ENCODE peak calls at places on chromosomes 7 and 10, in five cellular contexts. T is osteocyte; L is posterior cingulate gyrus; Z is activated CD8-positive, alpha-beta memory T cell treated with anti-CD3 and anti-CD28 coated beads, Interleukin-2, amount 10 ng/mL, durations not matched to agents 7 days and 5 days; D is uterus. U is an unnamed sample.

GRCh38 chr10:63465293-63466167 is at the start of gene JMJD1C:
- DNase-seq in D (peak), Z (peak), L (peak), T (peak), U (no peak)

GRCh38 chr7:27608776-27609495 is 53.7 kb downstream of the HIBADH start:
- DNase-seq in D (no peak), L (no peak), T (no peak), Z (no peak), U (no peak)

GRCh38 chr7:89845952-89846351 is 308.3 kb upstream of the STEAP1 start:
- DNase-seq in T (no peak), D (no peak), L (no peak), Z (no peak), U (no peak)

GRCh38 chr7:66642186-66642585 is 13.5 kb downstream of the KCTD7 start:
- DNase-seq in D (no peak), Z (no peak), T (no peak), L (no peak), U (no peak)

GRCh38 chr7:96778263-96778662 is 68.6 kb upstream of the SEM1 start:
- DNase-seq in Z (no peak), T (no peak), D (no peak), L (no peak), U (no peak)

GRCh38 chr10:71975087-71975890 is 11.1 kb downstream of the CHST3 start:
- DNase-seq in Z (no peak), T (no peak), D (no peak), L (peak), U (no peak)

GRCh38 chr10:86952106-86952505 is 5.3 kb downstream of the MMRN2 start:
- DNase-seq in D (no peak), T (no peak), Z (no peak), L (no peak), U (no peak)

GRCh38 chr10:72925951-72926465 is 28.6 kb downstream of the PLA2G12B start:
- DNase-seq in L (no peak), T (no peak), Z (no peak), D (no peak), U (no peak)

GRCh38 chr7:158056761-158057160 is 530.9 kb downstream of the PTPRN2 start:
- DNase-seq in T (no peak), L (no peak), D (no peak), Z (no peak), U (no peak)

GRCh38 chr7:102272075-102272916 is 14.4 kb upstream of the SH2B2 start:
- DNase-seq in L (peak), T (peak), D (peak), Z (peak), U (no peak)

GRCh38 chr10:124619195-124619594 is 125.0 kb downstream of the FAM53B start:
- DNase-seq in D (no peak), Z (no peak), T (no peak), L (no peak), U (no peak)

GRCh38 chr10:130013938-130014733 is 50.1 kb upstream of the EBF3 start:
- DNase-seq in D (no peak), Z (no peak), T (peak), L (no peak), U (no peak)

GRCh38 chr10:72425133-72425532 is 70.4 kb upstream of the DNAJB12 start:
- DNase-seq in T (no peak), L (no peak), Z (no peak), D (no peak), U (no peak)

GRCh38 chr7:139823855-139824670 is 5.0 kb upstream of the TBXAS1 start:
- DNase-seq in L (no peak), T (no peak), Z (no peak), D (peak), U (no peak)

GRCh38 chr10:129161184-129161583 is 305.9 kb upstream of the MGMT start:
- DNase-seq in Z (no peak), T (no peak), D (no peak), L (no peak), U (no peak)

GRCh38 chr10:49735161-49735560 is 27.0 kb downstream of the OGDHL start:
- DNase-seq in D (no peak), T (no peak), Z (no peak), L (no peak), U (no peak)

GRCh38 chr10:75238182-75239180 is 2.7 kb upstream of the COMTD1 start:
- DNase-seq in D (peak), T (no peak), Z (no peak), L (no peak), U (no peak)

GRCh38 chr7:1512781-1513656 is 8.8 kb upstream of the INTS1 start:
- DNase-seq in Z (no peak), T (peak), D (peak), L (peak), U (no peak)

GRCh38 chr10:49001861-49002675 is 62.4 kb upstream of the LRRC18 start:
- DNase-seq in Z (no peak), T (no peak), D (no peak), L (no peak), U (no peak)

GRCh38 chr7:70133291-70133690 is 535.0 kb downstream of the AUTS2 start:
- DNase-seq in L (no peak), T (no peak), Z (no peak), D (no peak), U (no peak)

GRCh38 chr10:58275908-58276307 is 6.9 kb downstream of the CISD1 start:
- DNase-seq in T (no peak), D (no peak), L (no peak), Z (no peak), U (no peak)

GRCh38 chr7:47720141-47720906 is 138.4 kb upstream of the TNS3 start:
- DNase-seq in L (no peak), D (peak), T (peak), Z (no peak), U (peak)

GRCh38 chr7:43737467-43738127 is 8.3 kb upstream of the COA1 start:
- DNase-seq in D (no peak), L (no peak), Z (no peak), T (no peak), U (no peak)

GRCh38 chr7:39042706-39043105 is 65.0 kb downstream of the POU6F2 start:
- DNase-seq in D (no peak), T (no peak), Z (no peak), L (no peak), U (no peak)

GRCh38 chr10:108612485-108612884 is 1310.8 kb downstream of the XPNPEP1 start:
- DNase-seq in L (no peak), T (no peak), Z (no peak), D (no peak), U (no peak)

GRCh38 chr10:71981024-71981867 is 17.1 kb downstream of the CHST3 start:
- DNase-seq in T (no peak), L (peak), Z (no peak), D (peak), U (no peak)

GRCh38 chr10:96244354-96244753 is 27.0 kb downstream of the BLNK start:
- DNase-seq in L (no peak), D (no peak), Z (no peak), T (no peak), U (no peak)

GRCh38 chr7:101129603-101130117 is 2.8 kb downstream of the SERPINE1 start:
- DNase-seq in D (no peak), L (no peak), Z (no peak), T (no peak), U (no peak)

GRCh38 chr7:45026984-45027773 is 27.2 kb downstream of the CCM2 start:
- DNase-seq in L (no peak), D (no peak), Z (peak), T (no peak), U (peak)

GRCh38 chr10:34739915-34740314 is 75.2 kb downstream of the PARD3 start:
- DNase-seq in T (no peak), Z (no peak), D (peak), L (no peak), U (peak)

U was measured in HFF-Myc.